ENCODE peak calls at places on chromosomes 4 and X, in six cellular contexts. V is NCI-H82; R is stimulated activated CD8-positive, alpha-beta memory T cell treated with anti-CD3 and anti-CD28 coated beads, Interleukin-7, amount 100 ng/mL, for 1 hour; F is naive thymus-derived CD8-positive, alpha-beta T cell; I is M059J; P is erythroblast. H is an unnamed sample.
A peak's percentile ranks its signal among the peaks of the same experiment; 100 is the strongest.

GRCh38 chr4:96652158-96652557 is 812.3 kb downstream of the PDHA2 start:
- DNase-seq in I (peak; percentile 52), R (no peak), F (no peak), P (no peak), V (no peak), H (no peak)

GRCh38 chr4:62670509-62670908 is 1470.4 kb downstream of the ADGRL3 start:
- DNase-seq in F (no peak), R (no peak), P (no peak), I (no peak), V (peak; percentile 5), H (no peak)

GRCh38 chr4:175421506-175421905 is 390.6 kb downstream of the GPM6A start:
- DNase-seq in V (no peak), R (no peak), P (no peak), F (no peak), I (peak; percentile 70), H (no peak)

GRCh38 chr4:57110635-57111546 is 706 bp upstream of the IGFBP7 start:
- DNase-seq in F (peak; percentile 2), R (no peak), V (peak; percentile 40), I (peak; percentile 82), P (peak; percentile 35), H (no peak)

GRCh38 chr4:109359040-109359646 is 56.7 kb upstream of the COL25A1 start:
- DNase-seq in R (no peak), I (no peak), P (no peak), F (no peak), V (no peak), H (no peak)

GRCh38 chr4:74266081-74266480 is 42.2 kb upstream of the EPGN start:
- DNase-seq in F (no peak), I (peak; percentile 7), P (no peak), R (no peak), V (no peak), H (no peak)

GRCh38 chr4:5030152-5030668 is 11.0 kb upstream of the CYTL1 start:
- DNase-seq in I (no peak), V (no peak), F (no peak), R (no peak), P (no peak), H (no peak)

GRCh38 chrX:54799046-54799445 is 991 bp upstream of the ITIH6 start:
- DNase-seq in P (no peak), I (no peak), R (no peak), V (no peak), F (no peak), H (no peak)

GRCh38 chr4:19486400-19486799 is 765.3 kb upstream of the SLIT2 start:
- DNase-seq in F (no peak), I (peak; percentile 45), V (peak; percentile 12), P (no peak), R (no peak), H (no peak)

GRCh38 chr4:113641025-113641431 is 120.5 kb downstream of the CAMK2D start:
- DNase-seq in P (no peak), I (no peak), V (no peak), F (no peak), R (no peak), H (peak; percentile 89)

GRCh38 chr4:93764647-93765246 is 63.8 kb upstream of the ATOH1 start:
- DNase-seq in R (no peak), I (peak; percentile 36), F (no peak), P (peak; percentile 44), V (peak; percentile 61), H (peak; percentile 81)

GRCh38 chrX:130770615-130771014 is 132.4 kb downstream of the ENOX2 start:
- DNase-seq in I (peak; percentile 96), R (no peak), F (no peak), V (no peak), P (no peak), H (no peak)

H was measured in Karpas-422.